ENCODE peak calls at places on chromosomes 11 and 22, in seven cellular contexts. One of them, this sample, is unnamed.

GRCh38 chr11:60798631-60799030 is 13.5 kb downstream of the MS4A10 start:
- DNase-seq in endothelial cell of umbilical vein: no peak
- DNase-seq in HCT116: no peak
- DNase-seq in sigmoid colon: no peak
- DNase-seq in H1: no peak
- DNase-seq in HepG2: no peak
- DNase-seq in stomach: no peak
- DNase-seq in this sample: no peak

GRCh38 chr11:106162190-106162589 is 84.7 kb downstream of the AASDHPPT start:
- DNase-seq in H1: no peak
- DNase-seq in sigmoid colon: no peak
- DNase-seq in HepG2: no peak
- DNase-seq in stomach: no peak
- DNase-seq in endothelial cell of umbilical vein: no peak
- DNase-seq in HCT116: no peak
- DNase-seq in this sample: no peak

GRCh38 chr11:90332415-90332814 is 109.6 kb upstream of the CHORDC1 start:
- DNase-seq in stomach: no peak
- DNase-seq in sigmoid colon: no peak
- DNase-seq in HCT116: no peak
- DNase-seq in HepG2: no peak
- DNase-seq in H1: no peak
- DNase-seq in endothelial cell of umbilical vein: peak; percentile 1
- DNase-seq in this sample: no peak

GRCh38 chr11:20367313-20367948 is 3.9 kb downstream of the HTATIP2 start:
- DNase-seq in sigmoid colon: peak; percentile 81
- DNase-seq in HCT116: peak; percentile 64
- DNase-seq in H1: no peak
- DNase-seq in HepG2: peak; percentile 24
- DNase-seq in endothelial cell of umbilical vein: peak; percentile 91
- DNase-seq in stomach: peak; percentile 43
- DNase-seq in this sample: no peak

GRCh38 chr11:100545970-100546369 is 141.1 kb upstream of the ARHGAP42 start:
- DNase-seq in sigmoid colon: no peak
- DNase-seq in HCT116: no peak
- DNase-seq in stomach: no peak
- DNase-seq in endothelial cell of umbilical vein: no peak
- DNase-seq in H1: no peak
- DNase-seq in HepG2: no peak
- DNase-seq in this sample: no peak

GRCh38 chr11:18578975-18579598 is 9.4 kb downstream of the UEVLD start:
- DNase-seq in endothelial cell of umbilical vein: no peak
- DNase-seq in sigmoid colon: no peak
- DNase-seq in HepG2: peak; percentile 93
- DNase-seq in stomach: peak; percentile 65
- DNase-seq in H1: no peak
- DNase-seq in HCT116: no peak
- DNase-seq in this sample: no peak

GRCh38 chr11:134802116-134802515 is 390.1 kb upstream of the B3GAT1 start:
- DNase-seq in H1: no peak
- DNase-seq in HCT116: no peak
- DNase-seq in HepG2: no peak
- DNase-seq in sigmoid colon: no peak
- DNase-seq in endothelial cell of umbilical vein: no peak
- DNase-seq in stomach: no peak
- DNase-seq in this sample: no peak

GRCh38 chr22:26606611-26607010 is 11.2 kb downstream of the CRYBB1 start:
- DNase-seq in sigmoid colon: no peak
- DNase-seq in HepG2: no peak
- DNase-seq in HCT116: no peak
- DNase-seq in H1: no peak
- DNase-seq in endothelial cell of umbilical vein: no peak
- DNase-seq in stomach: no peak
- DNase-seq in this sample: no peak

GRCh38 chr11:2916114-2916891 is 12.9 kb downstream of the PHLDA2 start:
- DNase-seq in HCT116: no peak
- DNase-seq in sigmoid colon: no peak
- DNase-seq in H1: no peak
- DNase-seq in stomach: no peak
- DNase-seq in endothelial cell of umbilical vein: no peak
- DNase-seq in HepG2: no peak
- DNase-seq in this sample: no peak

GRCh38 chr11:5043385-5043784 is 2.9 kb upstream of the OR52J3 start:
- DNase-seq in endothelial cell of umbilical vein: no peak
- DNase-seq in stomach: no peak
- DNase-seq in HepG2: no peak
- DNase-seq in HCT116: no peak
- DNase-seq in sigmoid colon: no peak
- DNase-seq in H1: no peak
- DNase-seq in this sample: no peak

GRCh38 chr11:118953265-118953664 is 2.8 kb upstream of the UPK2 start:
- DNase-seq in sigmoid colon: no peak
- DNase-seq in HepG2: no peak
- DNase-seq in HCT116: no peak
- DNase-seq in H1: no peak
- DNase-seq in endothelial cell of umbilical vein: no peak
- DNase-seq in stomach: no peak
- DNase-seq in this sample: peak; percentile 25

GRCh38 chr22:32622004-32622761 is 147.6 kb downstream of the FBXO7 start:
- DNase-seq in stomach: no peak
- DNase-seq in endothelial cell of umbilical vein: no peak
- DNase-seq in sigmoid colon: peak; percentile 89
- DNase-seq in HCT116: no peak
- DNase-seq in HepG2: peak; percentile 89
- DNase-seq in H1: peak; percentile 21
- DNase-seq in this sample: peak; percentile 56

GRCh38 chr11:126538071-126538470 is 182.6 kb downstream of the ST3GAL4 start:
- DNase-seq in sigmoid colon: no peak
- DNase-seq in HCT116: no peak
- DNase-seq in endothelial cell of umbilical vein: no peak
- DNase-seq in stomach: no peak
- DNase-seq in HepG2: no peak
- DNase-seq in H1: no peak
- DNase-seq in this sample: no peak

GRCh38 chr11:35030716-35031213 is 108.2 kb upstream of the CD44 start:
- DNase-seq in H1: no peak
- DNase-seq in HCT116: peak; percentile 87
- DNase-seq in sigmoid colon: peak; percentile 69
- DNase-seq in stomach: no peak
- DNase-seq in endothelial cell of umbilical vein: peak; percentile 73
- DNase-seq in HepG2: no peak
- DNase-seq in this sample: no peak
- TF ChIP-seq POLR2AphosphoS5 in H1: no peak
- TF ChIP-seq POLR2AphosphoS5 in HCT116: no peak
- TF ChIP-seq POLR2AphosphoS5 in sigmoid colon: no peak
- TF ChIP-seq POLR2AphosphoS5 in stomach: peak; percentile 40
- TF ChIP-seq POLR2AphosphoS5 in endothelial cell of umbilical vein: no peak
- TF ChIP-seq POLR2AphosphoS5 in HepG2: no peak
- TF ChIP-seq POLR2AphosphoS5 in this sample: no peak

GRCh38 chr22:20976291-20976877 is 5.7 kb upstream of the LZTR1 start:
- DNase-seq in HepG2: no peak
- DNase-seq in H1: no peak
- DNase-seq in stomach: no peak
- DNase-seq in endothelial cell of umbilical vein: no peak
- DNase-seq in sigmoid colon: no peak
- DNase-seq in HCT116: no peak
- DNase-seq in this sample: no peak
- TF ChIP-seq POLR2A in HepG2: no peak
- TF ChIP-seq POLR2A in H1: no peak
- TF ChIP-seq POLR2A in stomach: no peak
- TF ChIP-seq POLR2A in endothelial cell of umbilical vein: no peak
- TF ChIP-seq POLR2A in sigmoid colon: no peak
- TF ChIP-seq POLR2A in HCT116: no peak
- TF ChIP-seq POLR2A in this sample: no peak

GRCh38 chr11:44573333-44573732 is 7.9 kb downstream of the CD82 start:
- DNase-seq in HepG2: no peak
- DNase-seq in H1: no peak
- DNase-seq in sigmoid colon: no peak
- DNase-seq in endothelial cell of umbilical vein: no peak
- DNase-seq in HCT116: no peak
- DNase-seq in stomach: no peak
- DNase-seq in this sample: peak; percentile 41

GRCh38 chr11:44570411-44571155 is 5.1 kb downstream of the CD82 start:
- DNase-seq in stomach: no peak
- DNase-seq in endothelial cell of umbilical vein: no peak
- DNase-seq in HCT116: no peak
- DNase-seq in H1: no peak
- DNase-seq in sigmoid colon: no peak
- DNase-seq in HepG2: no peak
- DNase-seq in this sample: peak; percentile 81

GRCh38 chr11:44572431-44572830 is 7.0 kb downstream of the CD82 start:
- DNase-seq in sigmoid colon: no peak
- DNase-seq in endothelial cell of umbilical vein: no peak
- DNase-seq in HepG2: no peak
- DNase-seq in H1: no peak
- DNase-seq in HCT116: no peak
- DNase-seq in stomach: no peak
- DNase-seq in this sample: peak; percentile 58

GRCh38 chr11:44574620-44575287 is 9.3 kb downstream of the CD82 start:
- DNase-seq in endothelial cell of umbilical vein: no peak
- DNase-seq in sigmoid colon: no peak
- DNase-seq in HCT116: no peak
- DNase-seq in H1: no peak
- DNase-seq in stomach: peak; percentile 53
- DNase-seq in HepG2: no peak
- DNase-seq in this sample: peak; percentile 16

DNA sequence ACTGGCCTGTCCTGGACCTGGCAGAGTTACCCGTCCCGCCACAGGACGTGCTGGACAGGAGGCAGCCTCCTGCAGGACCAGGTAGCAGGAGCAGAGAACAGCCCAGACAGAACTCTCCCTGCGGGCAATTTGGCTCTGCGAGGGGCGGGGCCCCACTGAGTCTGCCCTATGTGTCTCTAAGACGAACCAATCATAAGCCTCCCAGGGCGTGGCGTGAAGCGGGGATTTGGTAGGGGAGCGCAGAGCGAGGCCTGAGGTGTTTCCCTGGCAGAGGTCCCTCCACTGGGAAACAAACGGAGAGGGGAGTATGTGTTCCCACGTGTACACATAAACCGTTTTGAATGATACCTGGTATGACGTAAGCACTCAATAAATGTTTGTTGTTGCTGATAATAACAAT is 7.4 kb downstream of the CD82 start:
- DNase-seq in HepG2: no peak
- DNase-seq in sigmoid colon: no peak
- DNase-seq in HCT116: no peak
- DNase-seq in H1: no peak
- DNase-seq in endothelial cell of umbilical vein: no peak
- DNase-seq in stomach: peak; percentile 83
- DNase-seq in this sample: peak; percentile 78
- H3K4me1 ChIP-seq in HepG2: no peaks in the 10 kb centered on the region
- H3K4me1 ChIP-seq in sigmoid colon: peaks cover 41% of the 10 kb centered on the region
- H3K4me1 ChIP-seq in HCT116: peaks cover 23% of the 10 kb centered on the region
- H3K4me1 ChIP-seq in H1: peaks cover 2% of the 10 kb centered on the region
- H3K4me1 ChIP-seq in endothelial cell of umbilical vein: peaks cover 33% of the 10 kb centered on the region
- H3K4me1 ChIP-seq in stomach: peaks cover 60% of the 10 kb centered on the region
- H3K4me1 ChIP-seq in this sample: peaks cover 100% of the 10 kb centered on the region

GRCh38 chr11:14073821-14074529 is 111.5 kb downstream of the SPON1 start:
- DNase-seq in HCT116: no peak
- DNase-seq in stomach: no peak
- DNase-seq in H1: no peak
- DNase-seq in sigmoid colon: peak; percentile 83
- DNase-seq in HepG2: no peak
- DNase-seq in endothelial cell of umbilical vein: no peak
- DNase-seq in this sample: no peak
- TF ChIP-seq POLR2AphosphoS5 in HCT116: no peak
- TF ChIP-seq POLR2AphosphoS5 in stomach: no peak
- TF ChIP-seq POLR2AphosphoS5 in H1: no peak
- TF ChIP-seq POLR2AphosphoS5 in sigmoid colon: no peak
- TF ChIP-seq POLR2AphosphoS5 in HepG2: no peak
- TF ChIP-seq POLR2AphosphoS5 in endothelial cell of umbilical vein: no peak
- TF ChIP-seq POLR2AphosphoS5 in this sample: no peak

GRCh38 chr11:121586727-121587126 is 134.0 kb upstream of the SORL1-AS1 start:
- DNase-seq in sigmoid colon: no peak
- DNase-seq in H1: no peak
- DNase-seq in HepG2: no peak
- DNase-seq in endothelial cell of umbilical vein: no peak
- DNase-seq in stomach: no peak
- DNase-seq in HCT116: no peak
- DNase-seq in this sample: no peak
- TF ChIP-seq POLR2A in sigmoid colon: no peak
- TF ChIP-seq POLR2A in H1: no peak
- TF ChIP-seq POLR2A in HepG2: no peak
- TF ChIP-seq POLR2A in endothelial cell of umbilical vein: no peak
- TF ChIP-seq POLR2A in stomach: no peak
- TF ChIP-seq POLR2A in HCT116: no peak
- TF ChIP-seq POLR2A in this sample: no peak